ENCODE peak calls at places on chromosomes 3 and 15, in seven cellular contexts. O, R, A, Y, L, P and M are unnamed samples.

GRCh38 chr3:124619887-124620599 is 110.2 kb upstream of the UMPS start:
- DNase-seq in O (no peak), R (no peak), A (no peak), Y (no peak), L (peak; percentile 64), P (no peak), M (no peak)

GRCh38 chr15:69451951-69452701 is 492 bp upstream of the RPLP1 start:
- DNase-seq in O (peak; percentile 75), R (no peak), A (no peak), Y (no peak), L (peak; percentile 76), P (no peak), M (no peak)

GRCh38 chr3:114928989-114929620 is 218.0 kb downstream of the ZBTB20 start:
- DNase-seq in O (no peak), R (no peak), A (no peak), Y (no peak), L (no peak), P (no peak), M (no peak)

GRCh38 chr3:47780727-47781325 is 867 bp downstream of the SMARCC1 start:
- DNase-seq in O (no peak), R (no peak), A (no peak), Y (no peak), L (no peak), P (no peak), M (no peak)

GRCh38 chr3:149527531-149528343 is 53.2 kb downstream of the TM4SF4 start:
- DNase-seq in O (no peak), R (no peak), A (peak; percentile 39), Y (no peak), L (no peak), P (no peak), M (no peak)

GRCh38 chr15:39172380-39173281 is 408.2 kb upstream of the THBS1 start:
- DNase-seq in O (peak; percentile 61), R (no peak), A (no peak), Y (no peak), L (peak; percentile 46), P (no peak), M (no peak)

GRCh38 chr3:69051796-69052566 is at the start of gene TMF1:
- DNase-seq in O (peak; percentile 99), R (peak; percentile 96), A (peak; percentile 84), Y (peak; percentile 95), L (peak; percentile 99), P (peak; percentile 96), M (no peak)

GRCh38 chr3:129503387-129504010 is 24.9 kb upstream of the RHO start:
- DNase-seq in O (no peak), R (no peak), A (no peak), Y (no peak), L (no peak), P (no peak), M (no peak)

GRCh38 chr3:61927332-61927731 is 366.0 kb downstream of the PTPRG start:
- DNase-seq in O (peak; percentile 80), R (no peak), A (no peak), Y (peak; percentile 88), L (no peak), P (no peak), M (no peak)

GRCh38 chr15:63043391-63044076 is 987 bp downstream of the TPM1 start:
- DNase-seq in O (peak; percentile 67), R (no peak), A (no peak), Y (no peak), L (peak; percentile 62), P (no peak), M (no peak)

GRCh38 chr3:13015286-13016082 is 57.7 kb downstream of the IQSEC1 start:
- DNase-seq in O (no peak), R (no peak), A (no peak), Y (no peak), L (peak; percentile 90), P (no peak), M (no peak)

GRCh38 chr3:179687967-179688535 is 35.2 kb downstream of the USP13 start:
- DNase-seq in O (no peak), R (no peak), A (no peak), Y (no peak), L (no peak), P (no peak), M (no peak)

GRCh38 chr15:39344662-39345141 is 236.2 kb upstream of the THBS1 start:
- DNase-seq in O (no peak), R (no peak), A (no peak), Y (peak; percentile 73), L (no peak), P (no peak), M (no peak)

GRCh38 chr3:9014189-9014588 is 50.9 kb upstream of the RAD18 start:
- DNase-seq in O (no peak), R (no peak), A (no peak), Y (no peak), L (no peak), P (no peak), M (no peak)

GRCh38 chr15:50506121-50506520 is 40.3 kb downstream of the USP50 start:
- DNase-seq in O (no peak), R (no peak), A (no peak), Y (no peak), L (peak; percentile 44), P (peak; percentile 5), M (no peak)

GRCh38 chr15:33068531-33068990 is 126.0 kb downstream of the FMN1 start:
- DNase-seq in O (no peak), R (no peak), A (peak; percentile 64), Y (peak; percentile 15), L (no peak), P (no peak), M (no peak)

GRCh38 chr3:132652640-132653270 is 6.9 kb downstream of the ACAD11 start:
- DNase-seq in O (no peak), R (no peak), A (no peak), Y (peak; percentile 37), L (no peak), P (no peak), M (no peak)

GRCh38 chr3:63908081-63908736 is 4.0 kb downstream of the SCAANT1 start:
- DNase-seq in O (no peak), R (no peak), A (peak; percentile 18), Y (no peak), L (no peak), P (no peak), M (no peak)